ENCODE peak calls at places on chromosomes 3 and 15, in ten cellular contexts. B is mammary epithelial cell; X is cardiac fibroblast; G is amygdala; H is germinal center; J is activated naive CD8-positive, alpha-beta T cell treated with anti-CD3 and anti-CD28 coated beads, Interleukin-2, amount 10 ng/mL, durations not matched to agents 7 days and 5 days; N is neural crest cell; M is activated CD4-positive, alpha-beta T cell treated with anti-CD3 and anti-CD28 coated beads, Interleukin-2, amount 10 ng/mL, durations not matched to agents 7 days and 5 days; D is HS-5; A is D341Med. V is an unnamed sample.

GRCh38 chr3:108342829-108343478 is 46.6 kb downstream of the HHLA2 start:
- DNase-seq in B (peak; percentile 19), X (peak; percentile 56), G (no peak), H (no peak), J (no peak), N (no peak), M (no peak), D (peak; percentile 24), A (no peak), V (no peak)

GRCh38 chr3:178353292-178353814 is 182.9 kb upstream of the KCNMB2 start:
- DNase-seq in B (no peak), X (peak; percentile 16), G (no peak), H (no peak), J (no peak), N (no peak), M (no peak), D (no peak), A (no peak), V (no peak)

GRCh38 chr3:186458306-186459107 is 85.7 kb downstream of the CRYGS start:
- DNase-seq in B (no peak), X (no peak), G (no peak), H (no peak), J (no peak), N (no peak), M (no peak), D (no peak), A (no peak), V (no peak)

GRCh38 chr3:168047190-168047795 is 48.4 kb downstream of the GOLIM4 start:
- DNase-seq in B (peak; percentile 73), X (peak; percentile 91), G (no peak), H (peak; percentile 54), J (no peak), N (no peak), M (peak; percentile 37), D (peak; percentile 57), A (peak; percentile 56), V (peak; percentile 31)

GRCh38 chr3:143145951-143146350 is 26.4 kb downstream of the CHST2 start:
- DNase-seq in B (no peak), X (no peak), G (no peak), H (no peak), J (no peak), N (no peak), M (no peak), D (no peak), A (no peak), V (no peak)

GRCh38 chr15:66748320-66748779 is 46.3 kb downstream of the SMAD6 start:
- DNase-seq in B (no peak), X (peak; percentile 73), G (no peak), H (no peak), J (no peak), N (no peak), M (no peak), D (peak; percentile 28), A (no peak), V (no peak)

GRCh38 chr15:45186771-45187577 is 792 bp downstream of the SHF start:
- DNase-seq in B (no peak), X (no peak), G (no peak), H (no peak), J (no peak), N (peak; percentile 36), M (no peak), D (no peak), A (peak; percentile 49), V (no peak)

GRCh38 chr15:85579957-85580694 is 199.7 kb downstream of the AKAP13 start:
- DNase-seq in B (no peak), X (peak; percentile 86), G (no peak), H (no peak), J (no peak), N (no peak), M (no peak), D (no peak), A (no peak), V (no peak)

GRCh38 chr3:143168518-143169192 is 49.1 kb downstream of the CHST2 start:
- DNase-seq in B (peak; percentile 32), X (peak; percentile 58), G (no peak), H (no peak), J (no peak), N (no peak), M (no peak), D (peak; percentile 38), A (no peak), V (no peak)

GRCh38 chr3:170717410-170718402 is 131.8 kb upstream of the SLC7A14 start:
- DNase-seq in B (peak; percentile 45), X (peak; percentile 84), G (no peak), H (no peak), J (no peak), N (no peak), M (no peak), D (no peak), A (no peak), V (no peak)

GRCh38 chr15:79209690-79210089 is 72.8 kb upstream of the ANKRD34C start:
- DNase-seq in B (no peak), X (no peak), G (no peak), H (no peak), J (no peak), N (no peak), M (no peak), D (no peak), A (no peak), V (no peak)

GRCh38 chr15:40769310-40770146 is at the start of gene C15orf62:
- DNase-seq in B (peak; percentile 94), X (peak; percentile 25), G (no peak), H (peak; percentile 87), J (peak; percentile 64), N (no peak), M (peak; percentile 50), D (no peak), A (peak; percentile 65), V (no peak)

GRCh38 chr15:63892794-63893441 is 59.2 kb upstream of the HERC1 start:
- DNase-seq in B (no peak), X (no peak), G (no peak), H (no peak), J (peak; percentile 82), N (no peak), M (peak; percentile 91), D (no peak), A (no peak), V (no peak)

GRCh38 chr3:183555541-183556081 is at the start of gene KLHL6:
- DNase-seq in B (no peak), X (peak; percentile 36), G (no peak), H (peak; percentile 78), J (peak; percentile 72), N (no peak), M (peak; percentile 79), D (no peak), A (no peak), V (no peak)

GRCh38 chr15:69537085-69537484 is 84.5 kb downstream of the RPLP1 start:
- DNase-seq in B (no peak), X (no peak), G (no peak), H (no peak), J (no peak), N (no peak), M (no peak), D (no peak), A (no peak), V (no peak)

GRCh38 chr3:162217603-162218002 is 721.0 kb downstream of the OTOL1 start:
- DNase-seq in B (no peak), X (no peak), G (no peak), H (no peak), J (no peak), N (no peak), M (no peak), D (no peak), A (no peak), V (no peak)

GRCh38 chr3:83934208-83935150 is 1024.3 kb upstream of the CADM2 start:
- DNase-seq in B (peak; percentile 99), X (peak; percentile 22), G (no peak), H (no peak), J (no peak), N (no peak), M (no peak), D (peak; percentile 59), A (no peak), V (peak; percentile 96)

GRCh38 chr3:58084788-58085543 is 76.7 kb downstream of the FLNB start:
- DNase-seq in B (no peak), X (no peak), G (no peak), H (no peak), J (no peak), N (no peak), M (no peak), D (no peak), A (no peak), V (no peak)

GRCh38 chr3:133540896-133541674 is 32.4 kb upstream of the CDV3 start:
- DNase-seq in B (peak; percentile 83), X (peak; percentile 78), G (no peak), H (no peak), J (no peak), N (no peak), M (no peak), D (peak; percentile 77), A (no peak), V (peak; percentile 40)

GRCh38 chr15:34609658-34610057 is 26.2 kb upstream of the GOLGA8B start:
- DNase-seq in B (no peak), X (no peak), G (no peak), H (no peak), J (no peak), N (no peak), M (peak; percentile 28), D (no peak), A (no peak), V (no peak)

GRCh38 chr3:119494597-119494996 is 3.8 kb upstream of the TIMMDC1 start:
- DNase-seq in B (no peak), X (no peak), G (no peak), H (no peak), J (no peak), N (no peak), M (no peak), D (no peak), A (no peak), V (no peak)

GRCh38 chr3:112734718-112735350 is 93.9 kb upstream of the CCDC80 start:
- DNase-seq in B (peak; percentile 64), X (peak; percentile 93), G (no peak), H (peak; percentile 60), J (peak; percentile 45), N (peak; percentile 58), M (peak; percentile 72), D (peak; percentile 59), A (peak; percentile 67), V (no peak)

GRCh38 chr3:180306691-180307090 is 270.0 kb upstream of the PEX5L start:
- DNase-seq in B (peak; percentile 89), X (no peak), G (no peak), H (no peak), J (no peak), N (no peak), M (no peak), D (peak; percentile 42), A (no peak), V (no peak)

GRCh38 chr3:17424137-17424536 is 318.3 kb downstream of the TBC1D5 start:
- DNase-seq in B (no peak), X (peak; percentile 16), G (no peak), H (no peak), J (no peak), N (no peak), M (no peak), D (no peak), A (peak; percentile 41), V (no peak)

GRCh38 chr3:131526801-131527347 is 24.1 kb upstream of the MRPL3 start:
- DNase-seq in B (peak; percentile 4), X (peak; percentile 49), G (no peak), H (no peak), J (peak; percentile 34), N (peak; percentile 44), M (no peak), D (no peak), A (no peak), V (no peak)

GRCh38 chr3:143951351-143951971 is 20.2 kb upstream of the DIPK2A start:
- DNase-seq in B (peak; percentile 28), X (peak; percentile 70), G (no peak), H (peak; percentile 30), J (no peak), N (peak; percentile 16), M (peak; percentile 46), D (peak; percentile 19), A (peak; percentile 37), V (no peak)

GRCh38 chr3:142971431-142971830 is 8.0 kb upstream of the PAQR9 start:
- DNase-seq in B (no peak), X (no peak), G (no peak), H (no peak), J (no peak), N (no peak), M (no peak), D (no peak), A (no peak), V (no peak)

GRCh38 chr3:158539414-158540014 is 31.5 kb upstream of the MLF1 start:
- DNase-seq in B (peak; percentile 12), X (peak; percentile 71), G (no peak), H (peak; percentile 18), J (no peak), N (peak; percentile 43), M (peak; percentile 57), D (peak; percentile 35), A (peak; percentile 33), V (no peak)

V was measured in epithelial cell of prostate.